ENCODE peak calls at places on chromosomes 4 and X, in ten cellular contexts. R, G, Z, V, O, E, A, J, H and F are unnamed samples.

GRCh38 chrX:38820751-38821150 is 19.5 kb downstream of the MID1IP1 start:
- DNase-seq in R (no peak), G (no peak), Z (no peak), V (no peak), O (no peak), E (no peak), A (no peak), J (no peak), H (no peak), F (no peak)

GRCh38 chr4:3829954-3830773 is 64.0 kb downstream of the ADRA2C start:
- DNase-seq in R (no peak), G (no peak), Z (no peak), V (no peak), O (no peak), E (no peak), A (no peak), J (no peak), H (no peak), F (no peak)

GRCh38 chr4:123892368-123892961 is 495.9 kb downstream of the SPRY1 start:
- DNase-seq in R (no peak), G (no peak), Z (no peak), V (no peak), O (no peak), E (peak), A (no peak), J (no peak), H (no peak), F (no peak)

GRCh38 chr4:99033956-99034355 is 38.4 kb downstream of the METAP1 start:
- DNase-seq in R (no peak), G (no peak), Z (no peak), V (no peak), O (no peak), E (no peak), A (no peak), J (no peak), H (peak), F (no peak)

GRCh38 chrX:119423631-119424030 is 24.5 kb downstream of the SLC25A43 start:
- DNase-seq in R (no peak), G (no peak), Z (no peak), V (no peak), O (no peak), E (peak), A (no peak), J (no peak), H (no peak), F (no peak)

GRCh38 chr4:88533937-88534750 is 10.6 kb upstream of the PYURF start:
- DNase-seq in R (no peak), G (no peak), Z (no peak), V (no peak), O (no peak), E (peak), A (no peak), J (no peak), H (peak), F (no peak)

GRCh38 chr4:17494258-17494657 is 17.6 kb downstream of the QDPR start:
- DNase-seq in R (no peak), G (no peak), Z (no peak), V (no peak), O (peak), E (peak), A (no peak), J (no peak), H (peak), F (no peak)

GRCh38 chrX:77572322-77572721 is 125.1 kb downstream of the FGF16 start:
- DNase-seq in R (no peak), G (no peak), Z (no peak), V (no peak), O (no peak), E (no peak), A (no peak), J (no peak), H (peak), F (no peak)

GRCh38 chr4:104591505-104591904 is 96.8 kb upstream of the CXXC4 start:
- DNase-seq in R (no peak), G (peak), Z (no peak), V (peak), O (no peak), E (no peak), A (peak), J (no peak), H (no peak), F (no peak)

GRCh38 chrX:123807825-123808416 is 51.9 kb upstream of the XIAP start:
- DNase-seq in R (no peak), G (no peak), Z (no peak), V (no peak), O (no peak), E (no peak), A (no peak), J (no peak), H (peak), F (no peak)

GRCh38 chr4:182577411-182577810 is 334.2 kb downstream of the TENM3 start:
- DNase-seq in R (no peak), G (no peak), Z (no peak), V (no peak), O (no peak), E (no peak), A (no peak), J (no peak), H (peak), F (no peak)

GRCh38 chr4:185112104-185112503 is 31.0 kb upstream of the SLC25A4 start:
- DNase-seq in R (no peak), G (peak), Z (no peak), V (peak), O (peak), E (peak), A (no peak), J (peak), H (peak), F (no peak)

GRCh38 chrX:132592880-132593279 is 104.0 kb upstream of the MBNL3 start:
- DNase-seq in R (no peak), G (peak), Z (peak), V (no peak), O (peak), E (peak), A (peak), J (peak), H (no peak), F (no peak)

GRCh38 chrX:54920610-54921426 is at the start of gene TRO:
- DNase-seq in R (peak), G (peak), Z (no peak), V (no peak), O (no peak), E (no peak), A (no peak), J (peak), H (peak), F (no peak)

GRCh38 chr4:56435001-56435747 is at the start of gene PPAT:
- DNase-seq in R (peak), G (peak), Z (peak), V (peak), O (peak), E (peak), A (peak), J (peak), H (peak), F (peak)

GRCh38 chrX:153688071-153688470 is 345 bp downstream of the SLC6A8 start:
- DNase-seq in R (no peak), G (no peak), Z (no peak), V (no peak), O (no peak), E (no peak), A (no peak), J (no peak), H (no peak), F (no peak)

GRCh38 chr4:10554694-10555093 is 97.5 kb upstream of the ZNF518B start:
- DNase-seq in R (peak), G (peak), Z (peak), V (peak), O (peak), E (peak), A (peak), J (peak), H (peak), F (peak)

GRCh38 chr4:14700544-14700943 is 301.7 kb upstream of the CPEB2 start:
- DNase-seq in R (no peak), G (no peak), Z (no peak), V (no peak), O (no peak), E (no peak), A (no peak), J (no peak), H (no peak), F (no peak)

GRCh38 chrX:117570160-117570559 is 546.5 kb downstream of the KLHL13 start:
- DNase-seq in R (no peak), G (no peak), Z (no peak), V (no peak), O (no peak), E (no peak), A (no peak), J (no peak), H (no peak), F (no peak)

GRCh38 chr4:36823199-36823967 is 421.2 kb upstream of the NWD2 start:
- DNase-seq in R (no peak), G (no peak), Z (no peak), V (no peak), O (no peak), E (no peak), A (no peak), J (no peak), H (no peak), F (no peak)

GRCh38 chrX:15714529-15714928 is 23.5 kb upstream of the CA5B start:
- DNase-seq in R (peak), G (no peak), Z (no peak), V (peak), O (no peak), E (peak), A (no peak), J (no peak), H (no peak), F (no peak)

GRCh38 chrX:128439159-128439558 is 387.0 kb upstream of the ACTRT1 start:
- DNase-seq in R (no peak), G (no peak), Z (no peak), V (no peak), O (no peak), E (no peak), A (no peak), J (no peak), H (no peak), F (no peak)

GRCh38 chr4:126051709-126052424 is 737.1 kb downstream of the FAT4 start:
- DNase-seq in R (no peak), G (peak), Z (no peak), V (no peak), O (no peak), E (peak), A (peak), J (no peak), H (peak), F (no peak)

GRCh38 chr4:20193522-20193902 is 58.2 kb upstream of the SLIT2 start:
- DNase-seq in R (no peak), G (no peak), Z (no peak), V (no peak), O (no peak), E (no peak), A (no peak), J (no peak), H (no peak), F (no peak)

GRCh38 chr4:1721666-1722550 is 587 bp downstream of the TACC3 start:
- DNase-seq in R (no peak), G (no peak), Z (peak), V (no peak), O (no peak), E (no peak), A (no peak), J (peak), H (no peak), F (no peak)

GRCh38 chrX:57817302-57817701 is 93.0 kb downstream of the ZXDA start:
- DNase-seq in R (no peak), G (no peak), Z (no peak), V (no peak), O (no peak), E (no peak), A (no peak), J (peak), H (no peak), F (no peak)

GRCh38 chrX:88439935-88440334 is 307.1 kb upstream of the CPXCR1 start:
- DNase-seq in R (no peak), G (no peak), Z (no peak), V (no peak), O (no peak), E (no peak), A (no peak), J (no peak), H (no peak), F (no peak)

GRCh38 chrX:154317391-154318000 is 21.9 kb downstream of the TKTL1 start:
- DNase-seq in R (no peak), G (peak), Z (no peak), V (peak), O (no peak), E (peak), A (no peak), J (peak), H (peak), F (no peak)

GRCh38 chrX:16771483-16772398 is 14.5 kb upstream of the TXLNG start:
- DNase-seq in R (no peak), G (peak), Z (no peak), V (no peak), O (no peak), E (peak), A (no peak), J (no peak), H (peak), F (peak)

GRCh38 chr4:88320174-88320779 is 35.9 kb upstream of the PPM1K start:
- DNase-seq in R (no peak), G (no peak), Z (peak), V (no peak), O (no peak), E (peak), A (no peak), J (no peak), H (peak), F (no peak)

GRCh38 chr4:156931267-156931666 is 40.3 kb downstream of the PDGFC start:
- DNase-seq in R (no peak), G (no peak), Z (no peak), V (no peak), O (no peak), E (peak), A (no peak), J (no peak), H (peak), F (no peak)

GRCh38 chr4:36224969-36225903 is 19.1 kb downstream of the ARAP2 start:
- DNase-seq in R (no peak), G (no peak), Z (no peak), V (no peak), O (no peak), E (no peak), A (peak), J (peak), H (no peak), F (no peak)

GRCh38 chr4:153143527-153144348 is 60.5 kb upstream of the TRIM2 start:
- DNase-seq in R (no peak), G (peak), Z (no peak), V (no peak), O (no peak), E (peak), A (no peak), J (no peak), H (peak), F (no peak)

GRCh38 chr4:159283697-159284492 is 181.0 kb downstream of the RAPGEF2 start:
- DNase-seq in R (no peak), G (no peak), Z (no peak), V (no peak), O (no peak), E (peak), A (no peak), J (no peak), H (peak), F (no peak)

GRCh38 chr4:158020175-158020574 is 152.7 kb downstream of the GASK1B start:
- DNase-seq in R (no peak), G (no peak), Z (no peak), V (peak), O (peak), E (peak), A (peak), J (no peak), H (peak), F (no peak)